ENCODE peak calls at places on chromosomes 7 and 10, in five cellular contexts. One of them, this sample, is unnamed.
A peak's percentile ranks its signal among the peaks of the same experiment; 100 is the strongest.

GRCh38 chr10:18217577-18217976 is 77.4 kb downstream of the CACNB2 start:
- DNase-seq in breast epithelium: no peak
- DNase-seq in GM23248: no peak
- DNase-seq in heart left ventricle: no peak
- DNase-seq in effector memory CD8-positive, alpha-beta T cell: no peak
- DNase-seq in this sample: no peak

GRCh38 chr7:120273476-120273975 is 551 bp downstream of the KCND2 start:
- DNase-seq in breast epithelium: no peak
- DNase-seq in GM23248: peak; percentile 45
- DNase-seq in heart left ventricle: no peak
- DNase-seq in effector memory CD8-positive, alpha-beta T cell: no peak
- DNase-seq in this sample: no peak

GRCh38 chr10:112461029-112461887 is 14.2 kb downstream of the VTI1A start:
- DNase-seq in breast epithelium: no peak
- DNase-seq in GM23248: peak; percentile 87
- DNase-seq in heart left ventricle: no peak
- DNase-seq in effector memory CD8-positive, alpha-beta T cell: no peak
- DNase-seq in this sample: no peak

GRCh38 chr7:85750454-85750949 is 563.6 kb upstream of the SEMA3D start:
- DNase-seq in breast epithelium: no peak
- DNase-seq in GM23248: peak; percentile 56
- DNase-seq in heart left ventricle: no peak
- DNase-seq in effector memory CD8-positive, alpha-beta T cell: no peak
- DNase-seq in this sample: peak; percentile 66

GRCh38 chr10:81248846-81249245 is 626.1 kb upstream of the NRG3 start:
- DNase-seq in breast epithelium: no peak
- DNase-seq in GM23248: no peak
- DNase-seq in heart left ventricle: no peak
- DNase-seq in effector memory CD8-positive, alpha-beta T cell: no peak
- DNase-seq in this sample: no peak

GRCh38 chr10:118754132-118754555 is 626 bp downstream of the CACUL1 start:
- DNase-seq in breast epithelium: peak; percentile 81
- DNase-seq in GM23248: peak; percentile 63
- DNase-seq in heart left ventricle: peak; percentile 49
- DNase-seq in effector memory CD8-positive, alpha-beta T cell: peak; percentile 11
- DNase-seq in this sample: peak; percentile 70

GRCh38 chr10:43939939-43940810 is 291.5 kb upstream of the ZNF32 start:
- DNase-seq in breast epithelium: no peak
- DNase-seq in GM23248: no peak
- DNase-seq in heart left ventricle: peak; percentile 46
- DNase-seq in effector memory CD8-positive, alpha-beta T cell: no peak
- DNase-seq in this sample: no peak

GRCh38 chr7:4099651-4100050 is 582.4 kb upstream of the FOXK1 start:
- DNase-seq in breast epithelium: no peak
- DNase-seq in GM23248: no peak
- DNase-seq in heart left ventricle: no peak
- DNase-seq in effector memory CD8-positive, alpha-beta T cell: no peak
- DNase-seq in this sample: no peak

GRCh38 chr7:55473935-55474334 is 98.4 kb downstream of the VOPP1 start:
- DNase-seq in breast epithelium: no peak
- DNase-seq in GM23248: no peak
- DNase-seq in heart left ventricle: no peak
- DNase-seq in effector memory CD8-positive, alpha-beta T cell: no peak
- DNase-seq in this sample: no peak

GRCh38 chr7:93228302-93228701 is 2.0 kb upstream of the HEPACAM2 start:
- DNase-seq in breast epithelium: no peak
- DNase-seq in GM23248: peak; percentile 74
- DNase-seq in heart left ventricle: no peak
- DNase-seq in effector memory CD8-positive, alpha-beta T cell: peak; percentile 25
- DNase-seq in this sample: no peak

GRCh38 chr7:91852263-91852741 is 28.2 kb downstream of the MTERF1 start:
- DNase-seq in breast epithelium: no peak
- DNase-seq in GM23248: peak; percentile 31
- DNase-seq in heart left ventricle: no peak
- DNase-seq in effector memory CD8-positive, alpha-beta T cell: no peak
- DNase-seq in this sample: no peak

GRCh38 chr7:47609803-47610452 is 28.0 kb upstream of the TNS3 start:
- DNase-seq in breast epithelium: no peak
- DNase-seq in GM23248: peak; percentile 46
- DNase-seq in heart left ventricle: no peak
- DNase-seq in effector memory CD8-positive, alpha-beta T cell: no peak
- DNase-seq in this sample: no peak

GRCh38 chr10:94012834-94013830 is 19.4 kb downstream of the PLCE1 start:
- DNase-seq in breast epithelium: no peak
- DNase-seq in GM23248: peak; percentile 68
- DNase-seq in heart left ventricle: no peak
- DNase-seq in effector memory CD8-positive, alpha-beta T cell: no peak
- DNase-seq in this sample: no peak

GRCh38 chr10:120946497-120946896 is 95.3 kb downstream of the WDR11 start:
- DNase-seq in breast epithelium: no peak
- DNase-seq in GM23248: no peak
- DNase-seq in heart left ventricle: no peak
- DNase-seq in effector memory CD8-positive, alpha-beta T cell: no peak
- DNase-seq in this sample: no peak

GRCh38 chr7:107463139-107464078 is 6.4 kb upstream of the GPR22 start:
- DNase-seq in breast epithelium: peak; percentile 55
- DNase-seq in GM23248: peak; percentile 82
- DNase-seq in heart left ventricle: peak; percentile 49
- DNase-seq in effector memory CD8-positive, alpha-beta T cell: peak; percentile 15
- DNase-seq in this sample: peak; percentile 66

GRCh38 chr10:110620108-110620719 is 23.9 kb upstream of the RBM20 start:
- DNase-seq in breast epithelium: no peak
- DNase-seq in GM23248: no peak
- DNase-seq in heart left ventricle: no peak
- DNase-seq in effector memory CD8-positive, alpha-beta T cell: no peak
- DNase-seq in this sample: no peak

GRCh38 chr10:84310470-84310869 is 17.9 kb upstream of the CCSER2 start:
- DNase-seq in breast epithelium: no peak
- DNase-seq in GM23248: peak; percentile 18
- DNase-seq in heart left ventricle: no peak
- DNase-seq in effector memory CD8-positive, alpha-beta T cell: no peak
- DNase-seq in this sample: no peak

GRCh38 chr7:120996333-120996982 is 7.9 kb downstream of the CPED1 start:
- DNase-seq in breast epithelium: no peak
- DNase-seq in GM23248: peak; percentile 88
- DNase-seq in heart left ventricle: peak; percentile 89
- DNase-seq in effector memory CD8-positive, alpha-beta T cell: peak; percentile 47
- DNase-seq in this sample: peak; percentile 87

GRCh38 chr10:49360271-49361177 is 35.4 kb downstream of the DRGX start:
- DNase-seq in breast epithelium: no peak
- DNase-seq in GM23248: no peak
- DNase-seq in heart left ventricle: peak; percentile 65
- DNase-seq in effector memory CD8-positive, alpha-beta T cell: no peak
- DNase-seq in this sample: no peak

GRCh38 chr7:82087099-82087498 is 317.3 kb upstream of the HGF start:
- DNase-seq in breast epithelium: no peak
- DNase-seq in GM23248: no peak
- DNase-seq in heart left ventricle: no peak
- DNase-seq in effector memory CD8-positive, alpha-beta T cell: no peak
- DNase-seq in this sample: no peak

GRCh38 chr7:36487756-36488336 is 98.2 kb downstream of the ANLN start:
- DNase-seq in breast epithelium: no peak
- DNase-seq in GM23248: peak; percentile 69
- DNase-seq in heart left ventricle: no peak
- DNase-seq in effector memory CD8-positive, alpha-beta T cell: peak; percentile 36
- DNase-seq in this sample: peak; percentile 13

GRCh38 chr7:44494960-44495359 is 4.5 kb upstream of the NUDCD3 start:
- DNase-seq in breast epithelium: no peak
- DNase-seq in GM23248: no peak
- DNase-seq in heart left ventricle: no peak
- DNase-seq in effector memory CD8-positive, alpha-beta T cell: no peak
- DNase-seq in this sample: no peak

GRCh38 chr10:16887565-16887964 is 70.3 kb upstream of the RSU1 start:
- DNase-seq in breast epithelium: no peak
- DNase-seq in GM23248: peak; percentile 58
- DNase-seq in heart left ventricle: no peak
- DNase-seq in effector memory CD8-positive, alpha-beta T cell: no peak
- DNase-seq in this sample: no peak

GRCh38 chr10:102065561-102066420 is 642 bp downstream of the HPS6 start:
- DNase-seq in breast epithelium: no peak
- DNase-seq in GM23248: peak; percentile 63
- DNase-seq in heart left ventricle: no peak
- DNase-seq in effector memory CD8-positive, alpha-beta T cell: no peak
- DNase-seq in this sample: peak; percentile 55

GRCh38 chr10:59774451-59774850 is 21.2 kb upstream of the MRLN start:
- DNase-seq in breast epithelium: no peak
- DNase-seq in GM23248: no peak
- DNase-seq in heart left ventricle: no peak
- DNase-seq in effector memory CD8-positive, alpha-beta T cell: no peak
- DNase-seq in this sample: no peak

GRCh38 chr7:75658369-75658768 is 80.4 kb downstream of the HIP1 start:
- DNase-seq in breast epithelium: no peak
- DNase-seq in GM23248: no peak
- DNase-seq in heart left ventricle: no peak
- DNase-seq in effector memory CD8-positive, alpha-beta T cell: no peak
- DNase-seq in this sample: no peak

GRCh38 chr10:21526952-21527633 is 1.6 kb upstream of the SKIDA1 start:
- DNase-seq in breast epithelium: peak; percentile 64
- DNase-seq in GM23248: peak; percentile 84
- DNase-seq in heart left ventricle: peak; percentile 82
- DNase-seq in effector memory CD8-positive, alpha-beta T cell: no peak
- DNase-seq in this sample: peak; percentile 60

GRCh38 chr10:123301077-123301875 is 147.1 kb downstream of the BUB3 start:
- DNase-seq in breast epithelium: no peak
- DNase-seq in GM23248: peak; percentile 69
- DNase-seq in heart left ventricle: peak; percentile 16
- DNase-seq in effector memory CD8-positive, alpha-beta T cell: no peak
- DNase-seq in this sample: peak; percentile 71

GRCh38 chr7:133489906-133490305 is 237.0 kb downstream of the EXOC4 start:
- DNase-seq in breast epithelium: no peak
- DNase-seq in GM23248: no peak
- DNase-seq in heart left ventricle: no peak
- DNase-seq in effector memory CD8-positive, alpha-beta T cell: no peak
- DNase-seq in this sample: no peak

GRCh38 chr7:115230882-115231508 is 309.1 kb downstream of the MDFIC start:
- DNase-seq in breast epithelium: no peak
- DNase-seq in GM23248: peak; percentile 96
- DNase-seq in heart left ventricle: peak; percentile 10
- DNase-seq in effector memory CD8-positive, alpha-beta T cell: no peak
- DNase-seq in this sample: no peak

GRCh38 chr10:59942556-59942955 is 36.2 kb upstream of the CCDC6 start:
- DNase-seq in breast epithelium: no peak
- DNase-seq in GM23248: no peak
- DNase-seq in heart left ventricle: no peak
- DNase-seq in effector memory CD8-positive, alpha-beta T cell: no peak
- DNase-seq in this sample: no peak

GRCh38 chr7:92655346-92655884 is 65.2 kb upstream of the FAM133B start:
- DNase-seq in breast epithelium: no peak
- DNase-seq in GM23248: no peak
- DNase-seq in heart left ventricle: no peak
- DNase-seq in effector memory CD8-positive, alpha-beta T cell: no peak
- DNase-seq in this sample: peak; percentile 42

GRCh38 chr7:13800694-13801448 is 188.6 kb downstream of the ETV1 start:
- DNase-seq in breast epithelium: no peak
- DNase-seq in GM23248: peak; percentile 93
- DNase-seq in heart left ventricle: no peak
- DNase-seq in effector memory CD8-positive, alpha-beta T cell: no peak
- DNase-seq in this sample: no peak

GRCh38 chr10:99534939-99535763 is 2.4 kb downstream of the NKX2-3 start:
- DNase-seq in breast epithelium: no peak
- DNase-seq in GM23248: peak; percentile 51
- DNase-seq in heart left ventricle: no peak
- DNase-seq in effector memory CD8-positive, alpha-beta T cell: no peak
- DNase-seq in this sample: no peak

GRCh38 chr7:142345817-142346216 is 88.0 kb upstream of the PRSS58 start:
- DNase-seq in breast epithelium: no peak
- DNase-seq in GM23248: no peak
- DNase-seq in heart left ventricle: no peak
- DNase-seq in effector memory CD8-positive, alpha-beta T cell: no peak
- DNase-seq in this sample: no peak

GRCh38 chr7:116859323-116859722 is 3.1 kb upstream of the CAPZA2 start:
- DNase-seq in breast epithelium: no peak
- DNase-seq in GM23248: peak; percentile 90
- DNase-seq in heart left ventricle: no peak
- DNase-seq in effector memory CD8-positive, alpha-beta T cell: no peak
- DNase-seq in this sample: no peak

GRCh38 chr7:73976761-73977625 is 51.0 kb upstream of the ELN start:
- DNase-seq in breast epithelium: peak; percentile 42
- DNase-seq in GM23248: peak; percentile 94
- DNase-seq in heart left ventricle: no peak
- DNase-seq in effector memory CD8-positive, alpha-beta T cell: no peak
- DNase-seq in this sample: no peak

GRCh38 chr10:22712246-22712958 is 2.0 kb downstream of the PIP4K2A start:
- DNase-seq in breast epithelium: no peak
- DNase-seq in GM23248: peak; percentile 74
- DNase-seq in heart left ventricle: no peak
- DNase-seq in effector memory CD8-positive, alpha-beta T cell: no peak
- DNase-seq in this sample: no peak

GRCh38 chr10:30536578-30536977 is 93.0 kb downstream of the LYZL2 start:
- DNase-seq in breast epithelium: no peak
- DNase-seq in GM23248: no peak
- DNase-seq in heart left ventricle: no peak
- DNase-seq in effector memory CD8-positive, alpha-beta T cell: no peak
- DNase-seq in this sample: no peak